ENCODE peak calls at places on chromosomes 7 and 10, in nine cellular contexts. K, D, L, U, C, I, X, W and J are unnamed samples.
A peak's percentile ranks its signal among the peaks of the same experiment; 100 is the strongest.

GRCh38 chr10:97798958-97799565 is 27.3 kb upstream of the SFRP5 start:
- DNase-seq in K (no peak), D (no peak), L (no peak), U (no peak), C (no peak), I (no peak), X (no peak), W (no peak), J (no peak)

GRCh38 chr7:137287651-137288258 is 55.8 kb downstream of the PTN start:
- DNase-seq in K (no peak), D (peak; percentile 2), L (peak; percentile 41), U (peak; percentile 40), C (no peak), I (no peak), X (no peak), W (no peak), J (no peak)

GRCh38 chr7:116327751-116328150 is 117.4 kb downstream of the TES start:
- DNase-seq in K (no peak), D (peak; percentile 98), L (no peak), U (peak; percentile 98), C (no peak), I (no peak), X (no peak), W (no peak), J (peak; percentile 35)

GRCh38 chr7:121544726-121545125 is 148.6 kb upstream of the FAM3C start:
- DNase-seq in K (no peak), D (peak; percentile 78), L (peak; percentile 67), U (peak; percentile 85), C (no peak), I (no peak), X (no peak), W (no peak), J (peak; percentile 24)

GRCh38 chr7:45187946-45188411 is 30.4 kb downstream of the RAMP3 start:
- DNase-seq in K (no peak), D (no peak), L (no peak), U (no peak), C (no peak), I (no peak), X (no peak), W (no peak), J (no peak)

GRCh38 chr7:76073335-76073990 is 25.6 kb downstream of the MDH2 start:
- DNase-seq in K (no peak), D (no peak), L (no peak), U (no peak), C (no peak), I (no peak), X (no peak), W (no peak), J (no peak)

GRCh38 chr7:45631569-45631968 is 57.4 kb downstream of the ADCY1 start:
- DNase-seq in K (no peak), D (no peak), L (no peak), U (no peak), C (no peak), I (no peak), X (no peak), W (no peak), J (no peak)

GRCh38 chr7:36003343-36003742 is 149.7 kb upstream of the EEPD1 start:
- DNase-seq in K (no peak), D (no peak), L (no peak), U (no peak), C (no peak), I (no peak), X (no peak), W (no peak), J (no peak)

GRCh38 chr7:154684651-154685563 is 318.0 kb downstream of the PAXIP1 start:
- DNase-seq in K (no peak), D (no peak), L (no peak), U (no peak), C (no peak), I (no peak), X (no peak), W (no peak), J (no peak)

GRCh38 chr10:102613761-102614160 is 30.5 kb upstream of the TRIM8 start:
- DNase-seq in K (no peak), D (no peak), L (no peak), U (no peak), C (no peak), I (no peak), X (no peak), W (no peak), J (no peak)

GRCh38 chr10:127024655-127025054 is 119.4 kb downstream of the DOCK1 start:
- DNase-seq in K (no peak), D (peak; percentile 73), L (no peak), U (no peak), C (no peak), I (no peak), X (no peak), W (no peak), J (no peak)

GRCh38 chr10:112362833-112363232 is 11.1 kb upstream of the ACSL5 start:
- DNase-seq in K (no peak), D (no peak), L (no peak), U (no peak), C (no peak), I (no peak), X (peak; percentile 79), W (no peak), J (no peak)

GRCh38 chr10:79019441-79019840 is 49.3 kb upstream of the ZMIZ1 start:
- DNase-seq in K (no peak), D (no peak), L (no peak), U (no peak), C (no peak), I (no peak), X (no peak), W (no peak), J (no peak)

GRCh38 chr7:8295638-8296361 is 33.8 kb upstream of the ICA1 start:
- DNase-seq in K (peak; percentile 16), D (peak; percentile 38), L (peak; percentile 93), U (peak; percentile 67), C (no peak), I (no peak), X (no peak), W (peak; percentile 72), J (peak; percentile 63)

GRCh38 chr10:323651-324293 is 188.5 kb downstream of the ZMYND11 start:
- DNase-seq in K (peak; percentile 10), D (peak; percentile 96), L (no peak), U (peak; percentile 97), C (no peak), I (no peak), X (no peak), W (no peak), J (peak; percentile 82)

GRCh38 chr7:94258418-94258817 is 136.3 kb upstream of the COL1A2 start:
- DNase-seq in K (no peak), D (no peak), L (no peak), U (no peak), C (no peak), I (no peak), X (no peak), W (no peak), J (no peak)

GRCh38 chr10:132096223-132096622 is 30.5 kb downstream of the JAKMIP3 start:
- DNase-seq in K (no peak), D (peak; percentile 16), L (peak; percentile 40), U (peak; percentile 6), C (no peak), I (no peak), X (no peak), W (no peak), J (peak; percentile 63)

GRCh38 chr10:82160291-82160690 is 285.3 kb downstream of the NRG3 start:
- DNase-seq in K (no peak), D (no peak), L (no peak), U (no peak), C (no peak), I (no peak), X (no peak), W (no peak), J (no peak)

GRCh38 chr10:118017071-118017740 is 29.5 kb downstream of the RAB11FIP2 start:
- DNase-seq in K (no peak), D (no peak), L (no peak), U (no peak), C (no peak), I (no peak), X (no peak), W (no peak), J (no peak)

GRCh38 chr7:17741426-17741825 is 198.9 kb downstream of the SNX13 start:
- DNase-seq in K (no peak), D (no peak), L (no peak), U (no peak), C (no peak), I (no peak), X (no peak), W (no peak), J (no peak)

GRCh38 chr7:141288626-141289025 is 214.8 kb downstream of the TMEM178B start:
- DNase-seq in K (no peak), D (no peak), L (no peak), U (no peak), C (no peak), I (no peak), X (no peak), W (no peak), J (no peak)

GRCh38 chr7:147400221-147400689 is 1190.3 kb upstream of the C7orf33 start:
- DNase-seq in K (no peak), D (peak; percentile 33), L (no peak), U (peak; percentile 39), C (no peak), I (no peak), X (no peak), W (no peak), J (no peak)

GRCh38 chr7:33686001-33686591 is 219.2 kb upstream of the BMPER start:
- DNase-seq in K (no peak), D (no peak), L (no peak), U (no peak), C (no peak), I (no peak), X (no peak), W (no peak), J (no peak)

GRCh38 chr7:42689626-42690025 is 222.2 kb downstream of the C7orf25 start:
- DNase-seq in K (no peak), D (no peak), L (no peak), U (no peak), C (no peak), I (no peak), X (no peak), W (no peak), J (no peak)

GRCh38 chr7:13822678-13823077 is 166.8 kb downstream of the ETV1 start:
- DNase-seq in K (no peak), D (no peak), L (peak; percentile 82), U (no peak), C (no peak), I (no peak), X (no peak), W (no peak), J (no peak)

GRCh38 chr7:140060243-140060630 is 2.5 kb downstream of the PARP12 start:
- DNase-seq in K (no peak), D (no peak), L (no peak), U (no peak), C (no peak), I (no peak), X (no peak), W (no peak), J (no peak)

GRCh38 chr10:112367516-112367915 is 6.4 kb upstream of the ACSL5 start:
- DNase-seq in K (no peak), D (no peak), L (no peak), U (no peak), C (no peak), I (no peak), X (no peak), W (no peak), J (no peak)

GRCh38 chr10:21953585-21954057 is 49.9 kb downstream of the DNAJC1 start:
- DNase-seq in K (no peak), D (peak; percentile 23), L (peak; percentile 50), U (no peak), C (no peak), I (no peak), X (no peak), W (no peak), J (peak; percentile 9)

GRCh38 chr10:75319274-75319673 is 82.3 kb downstream of the ZNF503 start:
- DNase-seq in K (no peak), D (no peak), L (no peak), U (no peak), C (no peak), I (no peak), X (no peak), W (no peak), J (no peak)

GRCh38 chr7:24406053-24406561 is 122.1 kb downstream of the NPY start:
- DNase-seq in K (no peak), D (no peak), L (no peak), U (no peak), C (no peak), I (no peak), X (no peak), W (no peak), J (no peak)

GRCh38 chr7:141071260-141071854 is 2.5 kb upstream of the TMEM178B start:
- DNase-seq in K (no peak), D (no peak), L (peak; percentile 79), U (no peak), C (no peak), I (peak; percentile 38), X (peak; percentile 21), W (peak; percentile 74), J (peak; percentile 48)